ENCODE peak calls at places on chromosomes 1 and 21, in seven cellular contexts. K, C, M, U, J, I and Q are unnamed samples.

GRCh38 chr1:8439015-8439702 is 121.2 kb downstream of the SLC45A1 start:
- DNase-seq in K (peak), C (no peak), M (peak), U (peak), J (peak), I (peak), Q (peak)

GRCh38 chr1:197781998-197782718 is 6.9 kb upstream of the DENND1B start:
- DNase-seq in K (peak), C (no peak), M (peak), U (peak), J (peak), I (no peak), Q (no peak)

GRCh38 chr1:221392453-221392852 is 349.4 kb downstream of the DUSP10 start:
- DNase-seq in K (peak), C (no peak), M (peak), U (no peak), J (no peak), I (no peak), Q (no peak)

GRCh38 chr1:151511636-151512215 is 539 bp downstream of the CGN start:
- DNase-seq in K (peak), C (no peak), M (no peak), U (peak), J (peak), I (peak), Q (peak)

GRCh38 chr1:20342294-20343148 is 51.8 kb downstream of the VWA5B1 start:
- DNase-seq in K (no peak), C (no peak), M (no peak), U (no peak), J (no peak), I (no peak), Q (peak)

GRCh38 chr1:206429421-206429820 is 40.9 kb upstream of the IKBKE start:
- DNase-seq in K (no peak), C (no peak), M (no peak), U (peak), J (no peak), I (no peak), Q (no peak)

GRCh38 chr1:12436817-12437599 is 181.0 kb downstream of the DHRS3 start:
- DNase-seq in K (peak), C (no peak), M (peak), U (no peak), J (no peak), I (no peak), Q (no peak)

GRCh38 chr1:25767437-25767770 is 32.6 kb upstream of the SELENON start:
- DNase-seq in K (no peak), C (no peak), M (no peak), U (no peak), J (no peak), I (no peak), Q (no peak)

GRCh38 chr1:155018617-155019348 is 14.8 kb downstream of the DCST2 start:
- DNase-seq in K (peak), C (peak), M (no peak), U (no peak), J (no peak), I (no peak), Q (no peak)

GRCh38 chr1:29280780-29281131 is 44.4 kb downstream of the PTPRU start:
- DNase-seq in K (no peak), C (no peak), M (peak), U (no peak), J (no peak), I (no peak), Q (no peak)

GRCh38 chr1:187853505-187853904 is 1024.8 kb downstream of the PLA2G4A start:
- DNase-seq in K (no peak), C (no peak), M (no peak), U (no peak), J (peak), I (no peak), Q (no peak)

GRCh38 chr1:38680801-38681510 is 178.6 kb downstream of the RRAGC start:
- DNase-seq in K (peak), C (peak), M (no peak), U (peak), J (peak), I (no peak), Q (no peak)

GRCh38 chr1:226123591-226124471 is 61.3 kb downstream of the H3-3A start:
- DNase-seq in K (no peak), C (no peak), M (peak), U (no peak), J (no peak), I (no peak), Q (no peak)

GRCh38 chr1:151680812-151681211 is 35.8 kb downstream of the CELF3 start:
- DNase-seq in K (peak), C (no peak), M (peak), U (no peak), J (no peak), I (no peak), Q (no peak)

GRCh38 chr1:232291681-232292080 is 338.3 kb downstream of the SIPA1L2 start:
- DNase-seq in K (no peak), C (no peak), M (no peak), U (no peak), J (no peak), I (no peak), Q (no peak)

GRCh38 chr1:107195476-107195875 is 54.6 kb downstream of the NTNG1 start:
- DNase-seq in K (no peak), C (no peak), M (no peak), U (no peak), J (peak), I (no peak), Q (peak)

GRCh38 chr1:35557118-35557610 is at the start of gene KIAA0319L:
- DNase-seq in K (no peak), C (no peak), M (peak), U (peak), J (no peak), I (peak), Q (peak)

GRCh38 chr1:204417231-204417997 is 5.8 kb upstream of the PPP1R15B start:
- DNase-seq in K (peak), C (no peak), M (peak), U (peak), J (peak), I (peak), Q (no peak)

GRCh38 chr1:205354259-205354904 is 2.3 kb downstream of the KLHDC8A start:
- DNase-seq in K (peak), C (no peak), M (peak), U (peak), J (peak), I (peak), Q (no peak)

GRCh38 chr1:7267493-7267892 is 482.2 kb downstream of the CAMTA1 start:
- DNase-seq in K (peak), C (no peak), M (peak), U (no peak), J (no peak), I (peak), Q (no peak)

GRCh38 chr1:20723537-20724363 is 5.9 kb upstream of the KIF17 start:
- DNase-seq in K (no peak), C (no peak), M (no peak), U (no peak), J (no peak), I (no peak), Q (peak)

GRCh38 chr1:203072002-203072607 is 13.7 kb downstream of the MYOG start:
- DNase-seq in K (no peak), C (no peak), M (no peak), U (no peak), J (peak), I (no peak), Q (no peak)

GRCh38 chr21:44762221-44763049 is 39.2 kb downstream of the UBE2G2 start:
- DNase-seq in K (no peak), C (no peak), M (no peak), U (no peak), J (no peak), I (no peak), Q (no peak)

GRCh38 chr1:51433972-51434510 is 85.0 kb downstream of the EPS15 start:
- DNase-seq in K (no peak), C (no peak), M (no peak), U (no peak), J (no peak), I (no peak), Q (no peak)

GRCh38 chr1:26894263-26894662 is 4.2 kb upstream of the GPN2 start:
- DNase-seq in K (no peak), C (no peak), M (no peak), U (peak), J (no peak), I (no peak), Q (no peak)

GRCh38 chr1:37509181-37509580 is 5.4 kb downstream of the MEAF6 start:
- DNase-seq in K (peak), C (no peak), M (peak), U (no peak), J (peak), I (no peak), Q (no peak)

GRCh38 chr1:39960461-39960958 is 5.6 kb downstream of the MFSD2A start:
- DNase-seq in K (no peak), C (no peak), M (no peak), U (no peak), J (no peak), I (no peak), Q (no peak)

GRCh38 chr1:245754463-245754961 is 599.7 kb downstream of the KIF26B start:
- DNase-seq in K (peak), C (no peak), M (no peak), U (no peak), J (peak), I (no peak), Q (no peak)

GRCh38 chr1:171600852-171601251 is 21.2 kb upstream of the MYOCOS start:
- DNase-seq in K (no peak), C (no peak), M (no peak), U (no peak), J (no peak), I (no peak), Q (no peak)

GRCh38 chr21:42381347-42381984 is 14.4 kb downstream of the TMPRSS3 start:
- DNase-seq in K (peak), C (no peak), M (peak), U (peak), J (peak), I (no peak), Q (peak)

GRCh38 chr21:44006656-44007055 is 5.5 kb upstream of the TRAPPC10 start:
- DNase-seq in K (no peak), C (no peak), M (peak), U (no peak), J (no peak), I (no peak), Q (no peak)

GRCh38 chr1:167687919-167688519 is 33.8 kb upstream of the MPZL1 start:
- DNase-seq in K (peak), C (peak), M (peak), U (peak), J (peak), I (peak), Q (peak)

GRCh38 chr1:204448321-204448964 is 36.8 kb upstream of the PPP1R15B start:
- DNase-seq in K (no peak), C (no peak), M (no peak), U (peak), J (no peak), I (no peak), Q (no peak)

GRCh38 chr1:41700986-41701535 is 216.6 kb upstream of the EDN2 start:
- DNase-seq in K (no peak), C (no peak), M (no peak), U (no peak), J (no peak), I (no peak), Q (no peak)

GRCh38 chr21:45981641-45982255 is at the start of gene COL6A1:
- DNase-seq in K (peak), C (peak), M (peak), U (peak), J (peak), I (peak), Q (peak)

GRCh38 chr1:91828007-91828321 is 58.0 kb downstream of the TGFBR3 start:
- DNase-seq in K (no peak), C (no peak), M (no peak), U (no peak), J (no peak), I (no peak), Q (no peak)
- H3K18ac ChIP-seq in K (no peak), C (no peak), M (no peak), U (no peak), J (no peak), I (no peak), Q (no peak)

DNA sequence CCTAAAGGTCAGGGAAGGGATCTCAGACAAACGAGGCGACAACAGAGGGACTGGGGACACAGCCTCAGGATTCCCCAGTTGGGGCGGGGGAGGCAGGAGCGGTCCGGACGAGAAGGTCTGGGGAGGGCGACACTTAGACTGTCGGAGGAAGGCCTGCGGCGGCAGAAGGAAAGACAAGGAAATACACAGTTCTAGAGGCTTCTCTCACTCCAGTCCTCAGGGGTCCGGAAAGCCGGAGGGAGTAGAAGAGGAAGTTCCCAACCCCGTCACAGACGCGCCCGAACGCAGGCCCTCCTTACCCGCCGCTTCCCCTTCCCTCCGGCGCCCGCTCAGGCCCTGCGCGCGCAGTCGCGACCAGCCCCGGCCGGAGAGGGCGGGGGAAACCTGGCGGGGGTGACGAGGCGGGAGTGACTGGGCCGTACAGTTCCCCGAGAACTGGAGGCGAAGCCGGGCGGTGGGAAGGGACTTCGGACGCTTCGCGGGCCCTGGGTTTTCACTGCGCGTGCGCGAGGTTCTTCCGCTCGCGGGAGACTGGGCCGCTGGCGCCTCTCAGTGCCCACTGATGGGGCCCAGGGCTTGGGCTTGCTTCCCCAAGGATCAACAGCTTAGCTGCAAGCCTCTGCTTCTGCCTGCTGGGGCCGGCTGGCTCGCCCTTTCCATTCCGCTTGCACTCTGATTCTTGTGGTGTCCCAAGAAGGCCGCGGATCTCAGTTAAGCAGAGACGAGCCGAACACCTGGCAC is at the start of gene IPP:
- DNase-seq in K (peak), C (peak), M (peak), U (peak), J (peak), I (peak), Q (peak)
- H3K18ac ChIP-seq in K (peak), C (peak), M (peak), U (peak), J (peak), I (peak), Q (peak)

GRCh38 chr1:157580828-157581210 is 17.1 kb downstream of the FCRL4 start:
- DNase-seq in K (no peak), C (no peak), M (no peak), U (no peak), J (no peak), I (no peak), Q (no peak)
- H3K18ac ChIP-seq in K (no peak), C (no peak), M (no peak), U (no peak), J (no peak), I (no peak), Q (no peak)

GRCh38 chr1:78622548-78622947 is 2.3 kb downstream of the IFI44L start:
- DNase-seq in K (no peak), C (no peak), M (no peak), U (no peak), J (no peak), I (no peak), Q (no peak)

GRCh38 chr1:78619029-78619428 is 1.2 kb upstream of the IFI44L start:
- DNase-seq in K (no peak), C (no peak), M (no peak), U (no peak), J (no peak), I (no peak), Q (no peak)

GRCh38 chr1:78617615-78618026 is 2.6 kb upstream of the IFI44L start:
- DNase-seq in K (peak), C (peak), M (peak), U (peak), J (peak), I (peak), Q (peak)

GRCh38 chr1:78619446-78619802 is 824 bp upstream of the IFI44L start:
- DNase-seq in K (peak), C (no peak), M (no peak), U (no peak), J (no peak), I (no peak), Q (no peak)

DNA sequence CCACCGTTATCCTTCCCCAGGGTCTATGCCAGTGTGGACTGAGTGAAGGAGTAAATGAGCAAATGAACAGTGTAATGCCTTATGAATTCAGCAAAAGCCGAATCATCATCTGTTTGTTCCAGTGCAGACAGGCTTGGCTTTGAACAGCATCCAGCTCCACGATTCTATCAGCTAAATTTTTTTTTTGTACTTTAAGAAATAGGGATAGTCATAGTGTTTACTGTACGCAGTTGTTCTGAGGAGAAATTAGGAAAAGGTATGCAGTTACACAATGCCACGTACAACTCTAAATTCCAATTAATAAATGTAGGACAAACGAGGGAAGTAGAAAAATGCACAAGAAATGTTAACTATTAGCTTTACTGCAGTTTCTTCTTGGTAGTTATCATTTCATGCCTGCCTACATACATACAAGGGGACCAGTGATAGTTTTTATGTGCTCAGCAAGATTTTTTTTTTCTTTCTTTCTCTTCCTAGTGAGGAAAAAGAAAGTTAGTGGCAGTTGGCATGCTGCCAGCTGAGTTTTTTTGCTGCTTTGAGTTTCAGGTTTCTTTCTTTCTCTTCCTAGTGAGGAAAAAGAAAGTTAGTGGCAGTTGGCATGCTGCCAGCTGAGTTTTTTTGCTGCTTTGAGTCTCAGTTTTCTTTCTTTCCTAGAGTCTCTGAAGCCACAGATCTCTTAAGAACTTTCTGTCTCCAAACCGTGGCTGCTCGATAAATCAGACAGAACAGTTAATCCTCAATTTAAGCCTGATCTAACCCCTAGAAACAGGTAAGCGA is at the start of gene IFI44L:
- DNase-seq in K (peak), C (no peak), M (peak), U (no peak), J (no peak), I (no peak), Q (no peak)
- H3K18ac ChIP-seq in K (no peak), C (no peak), M (peak), U (no peak), J (no peak), I (no peak), Q (no peak)

DNA sequence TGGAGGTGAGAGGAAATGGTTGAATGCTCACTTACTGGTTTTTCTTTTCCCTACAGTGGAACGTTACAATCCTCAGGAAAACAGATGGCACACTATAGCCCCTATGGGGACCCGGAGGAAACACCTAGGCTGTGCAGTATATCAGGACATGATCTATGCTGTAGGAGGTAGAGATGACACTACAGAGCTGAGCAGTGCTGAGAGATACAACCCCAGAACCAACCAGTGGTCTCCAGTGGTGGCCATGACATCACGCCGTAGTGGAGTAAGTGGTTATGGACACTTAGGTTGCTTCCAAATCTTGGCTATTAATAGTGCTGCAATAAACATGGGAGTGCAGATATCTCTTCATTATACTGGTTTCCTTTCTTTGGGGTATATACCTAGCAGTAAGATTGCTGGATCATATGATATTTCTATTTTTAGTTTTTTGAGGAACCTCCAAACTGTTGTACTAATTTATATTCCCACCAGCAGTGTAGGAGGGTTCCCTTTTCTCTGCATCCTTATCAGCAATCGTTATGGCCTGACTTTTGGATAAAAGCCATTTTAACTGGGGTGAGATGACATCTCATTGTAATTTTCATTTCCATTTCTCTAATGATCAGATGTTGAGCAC is 48.8 kb upstream of the DARS2 start:
- DNase-seq in K (no peak), C (no peak), M (no peak), U (no peak), J (no peak), I (no peak), Q (no peak)
- H3K18ac ChIP-seq in K (no peak), C (no peak), M (no peak), U (no peak), J (no peak), I (no peak), Q (no peak)

DNA sequence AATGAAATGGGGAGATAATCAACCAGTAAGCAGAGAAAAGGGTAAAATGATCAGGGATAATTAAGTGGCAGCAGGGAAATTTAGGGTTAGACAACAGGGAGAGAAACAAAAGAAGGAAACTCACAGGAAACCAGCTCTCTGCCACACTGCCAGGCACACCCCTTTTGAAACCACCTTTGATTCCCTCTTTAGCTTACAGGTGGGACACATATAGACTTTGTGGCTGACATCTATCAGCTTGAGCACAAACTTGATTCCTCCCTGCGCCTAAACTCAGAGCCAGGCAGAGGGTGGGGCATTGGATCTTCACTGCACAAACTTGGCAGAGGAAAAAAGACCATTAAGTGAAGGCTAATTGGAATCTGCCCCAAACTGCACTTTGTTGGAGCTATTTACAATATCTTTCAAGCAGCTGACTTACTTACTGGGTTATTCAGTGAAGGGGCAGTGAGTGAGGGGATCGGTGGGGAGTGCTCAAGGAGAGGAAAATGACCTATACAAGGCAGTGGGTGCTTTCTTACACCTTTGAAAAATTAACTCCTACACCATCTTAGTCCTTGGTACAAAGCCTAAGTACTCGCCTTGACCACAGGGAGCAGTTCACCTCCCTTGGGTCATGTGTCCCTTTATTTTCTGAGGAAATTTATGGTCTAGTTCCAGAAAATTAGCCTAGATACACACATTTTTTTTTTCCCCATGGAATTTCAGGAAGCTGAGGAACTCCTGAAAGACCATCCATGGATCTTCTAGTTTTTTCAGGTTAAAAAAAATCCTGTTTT is 60.2 kb downstream of the PBX1 start:
- DNase-seq in K (no peak), C (no peak), M (no peak), U (no peak), J (no peak), I (no peak), Q (no peak)
- H3K18ac ChIP-seq in K (no peak), C (no peak), M (no peak), U (no peak), J (no peak), I (no peak), Q (no peak)